ENCODE peak calls at places on chromosomes 13 and 19, in nine cellular contexts. Z is occipital lobe; J is WTC11; C is HFFc6; G is effector CD4-positive, alpha-beta T cell; F is GM23338; O is stimulated activated CD4-positive, alpha-beta T cell treated with anti-CD3 and anti-CD28 coated beads, Interleukin-2, amount 100 ng/mL, for 24 hours; Q is MM.1S; N is caudate nucleus. H is an unnamed sample.

GRCh38 chr13:110354715-110355473 is 47.8 kb downstream of the COL4A2 start:
- DNase-seq in Z (no peak), J (no peak), C (no peak), G (no peak), F (no peak), O (no peak), Q (no peak), N (no peak), H (no peak)

GRCh38 chr13:39496487-39496998 is 106.5 kb downstream of the LHFPL6 start:
- DNase-seq in Z (no peak), J (no peak), C (no peak), G (no peak), F (no peak), O (no peak), Q (no peak), N (no peak), H (no peak)

GRCh38 chr19:44476559-44477408 is 23.5 kb downstream of the ZNF180 start:
- DNase-seq in Z (no peak), J (no peak), C (peak), G (no peak), F (peak), O (no peak), Q (no peak), N (no peak), H (peak)

GRCh38 chr13:99577934-99578917 is 77.0 kb downstream of the TM9SF2 start:
- DNase-seq in Z (no peak), J (no peak), C (no peak), G (no peak), F (peak), O (no peak), Q (peak), N (no peak), H (peak)

GRCh38 chr19:6023085-6023682 is 45.2 kb upstream of the RANBP3 start:
- DNase-seq in Z (no peak), J (no peak), C (peak), G (no peak), F (no peak), O (no peak), Q (no peak), N (no peak), H (no peak)

GRCh38 chr13:49627831-49628652 is at the start of gene ARL11:
- DNase-seq in Z (no peak), J (peak), C (no peak), G (peak), F (peak), O (peak), Q (peak), N (peak), H (peak)

GRCh38 chr19:752652-753517 is 2.0 kb downstream of the MISP start:
- DNase-seq in Z (no peak), J (no peak), C (peak), G (no peak), F (no peak), O (no peak), Q (no peak), N (no peak), H (peak)

GRCh38 chr13:106593131-106593530 is 25.2 kb upstream of the ARGLU1 start:
- DNase-seq in Z (no peak), J (no peak), C (no peak), G (no peak), F (no peak), O (no peak), Q (no peak), N (no peak), H (no peak)

GRCh38 chr13:114076329-114076761 is 56.1 kb downstream of the RASA3 start:
- DNase-seq in Z (no peak), J (no peak), C (no peak), G (no peak), F (no peak), O (no peak), Q (no peak), N (no peak), H (no peak)

GRCh38 chr19:35843676-35844481 is 8.4 kb downstream of the NPHS1 start:
- DNase-seq in Z (no peak), J (peak), C (no peak), G (no peak), F (peak), O (no peak), Q (no peak), N (no peak), H (peak)

GRCh38 chr19:2962018-2962670 is 15.2 kb upstream of the TLE6 start:
- DNase-seq in Z (no peak), J (peak), C (peak), G (peak), F (peak), O (peak), Q (peak), N (peak), H (peak)

GRCh38 chr13:41610426-41610825 is 153.1 kb downstream of the RGCC start:
- DNase-seq in Z (no peak), J (no peak), C (peak), G (no peak), F (no peak), O (no peak), Q (no peak), N (no peak), H (peak)

GRCh38 chr19:46413262-46414031 is at the start of gene CCDC8:
- DNase-seq in Z (peak), J (peak), C (peak), G (no peak), F (peak), O (no peak), Q (no peak), N (peak), H (peak)

GRCh38 chr13:101473458-101473857 is 21.0 kb downstream of the ITGBL1 start:
- DNase-seq in Z (no peak), J (no peak), C (peak), G (no peak), F (no peak), O (no peak), Q (no peak), N (no peak), H (no peak)

GRCh38 chr19:48341006-48341405 is 15.7 kb downstream of the EMP3 start:
- DNase-seq in Z (peak), J (no peak), C (no peak), G (no peak), F (no peak), O (no peak), Q (no peak), N (no peak), H (no peak)

GRCh38 chr13:19781526-19781925 is 1.2 kb downstream of the PSPC1 start:
- DNase-seq in Z (no peak), J (no peak), C (no peak), G (no peak), F (no peak), O (no peak), Q (no peak), N (no peak), H (peak)

GRCh38 chr13:104810242-104810641 is 1725.2 kb downstream of the EFNB2 start:
- DNase-seq in Z (no peak), J (no peak), C (no peak), G (no peak), F (no peak), O (no peak), Q (no peak), N (no peak), H (no peak)

GRCh38 chr19:49515767-49516166 is 3.3 kb downstream of the FCGRT start:
- DNase-seq in Z (no peak), J (no peak), C (no peak), G (no peak), F (no peak), O (no peak), Q (no peak), N (no peak), H (peak)

GRCh38 chr19:12993562-12993961 is 1.7 kb upstream of the NFIX start:
- DNase-seq in Z (no peak), J (no peak), C (no peak), G (no peak), F (no peak), O (no peak), Q (no peak), N (no peak), H (no peak)

GRCh38 chr13:113151745-113152707 is 6.4 kb upstream of the PROZ start:
- DNase-seq in Z (no peak), J (no peak), C (peak), G (no peak), F (no peak), O (no peak), Q (peak), N (no peak), H (no peak)

GRCh38 chr13:93624371-93624777 is 397.8 kb downstream of the GPC6 start:
- DNase-seq in Z (no peak), J (no peak), C (no peak), G (no peak), F (no peak), O (no peak), Q (peak), N (no peak), H (no peak)